ENCODE peak calls at places on chromosomes 7 and 10, in six cellular contexts. One of them, this sample, is unnamed.

GRCh38 chr10:129207276-129207675 is 259.8 kb upstream of the MGMT start:
- DNase-seq in GM23338: no peak
- DNase-seq in breast epithelium: peak
- DNase-seq in lower leg skin: no peak
- DNase-seq in fibroblast of the aortic adventitia: no peak
- DNase-seq in HCT116: no peak
- DNase-seq in this sample: no peak

GRCh38 chr10:118459642-118460193 is 117.6 kb upstream of the FAM204A start:
- DNase-seq in GM23338: peak
- DNase-seq in breast epithelium: peak
- DNase-seq in fibroblast of the aortic adventitia: peak
- DNase-seq in HCT116: peak
- DNase-seq in lower leg skin: peak
- DNase-seq in this sample: peak

GRCh38 chr7:1412322-1413261 is 46.7 kb downstream of the MICALL2 start:
- DNase-seq in breast epithelium: peak
- DNase-seq in HCT116: peak
- DNase-seq in GM23338: peak
- DNase-seq in lower leg skin: peak
- DNase-seq in fibroblast of the aortic adventitia: peak
- DNase-seq in this sample: peak

GRCh38 chr10:21989453-21990154 is 13.9 kb downstream of the DNAJC1 start:
- DNase-seq in HCT116: peak
- DNase-seq in fibroblast of the aortic adventitia: peak
- DNase-seq in lower leg skin: no peak
- DNase-seq in breast epithelium: no peak
- DNase-seq in GM23338: peak
- DNase-seq in this sample: peak

GRCh38 chr10:43461950-43462349 is 25.0 kb downstream of the ZNF487 start:
- DNase-seq in HCT116: peak
- DNase-seq in GM23338: peak
- DNase-seq in breast epithelium: no peak
- DNase-seq in lower leg skin: no peak
- DNase-seq in fibroblast of the aortic adventitia: peak
- DNase-seq in this sample: peak

GRCh38 chr7:122310119-122311021 is 5.8 kb upstream of the FEZF1 start:
- DNase-seq in breast epithelium: no peak
- DNase-seq in HCT116: no peak
- DNase-seq in fibroblast of the aortic adventitia: peak
- DNase-seq in GM23338: peak
- DNase-seq in lower leg skin: no peak
- DNase-seq in this sample: peak

GRCh38 chr10:23362879-23363787 is 18.5 kb upstream of the C10orf67 start:
- DNase-seq in HCT116: no peak
- DNase-seq in breast epithelium: no peak
- DNase-seq in GM23338: peak
- DNase-seq in fibroblast of the aortic adventitia: no peak
- DNase-seq in lower leg skin: no peak
- DNase-seq in this sample: no peak

GRCh38 chr7:25775999-25776736 is 375.8 kb upstream of the NFE2L3 start:
- DNase-seq in HCT116: no peak
- DNase-seq in fibroblast of the aortic adventitia: no peak
- DNase-seq in GM23338: no peak
- DNase-seq in lower leg skin: no peak
- DNase-seq in breast epithelium: no peak
- DNase-seq in this sample: peak

GRCh38 chr7:2956526-2957368 is 86.9 kb downstream of the CARD11 start:
- DNase-seq in breast epithelium: peak
- DNase-seq in lower leg skin: no peak
- DNase-seq in HCT116: peak
- DNase-seq in GM23338: no peak
- DNase-seq in fibroblast of the aortic adventitia: peak
- DNase-seq in this sample: no peak

GRCh38 chr7:102079140-102080002 is 207.3 kb upstream of the SH2B2 start:
- DNase-seq in HCT116: no peak
- DNase-seq in breast epithelium: no peak
- DNase-seq in lower leg skin: no peak
- DNase-seq in GM23338: peak
- DNase-seq in fibroblast of the aortic adventitia: no peak
- DNase-seq in this sample: no peak

GRCh38 chr10:132691711-132692153 is 94.2 kb downstream of the NKX6-2 start:
- DNase-seq in lower leg skin: no peak
- DNase-seq in breast epithelium: no peak
- DNase-seq in HCT116: no peak
- DNase-seq in GM23338: no peak
- DNase-seq in fibroblast of the aortic adventitia: no peak
- DNase-seq in this sample: no peak
- H3K4me3 ChIP-seq in lower leg skin: no peak
- H3K4me3 ChIP-seq in breast epithelium: no peak
- H3K4me3 ChIP-seq in HCT116: no peak
- H3K4me3 ChIP-seq in GM23338: no peak
- H3K4me3 ChIP-seq in fibroblast of the aortic adventitia: no peak
- H3K4me3 ChIP-seq in this sample: no peak

GRCh38 chr10:96250349-96250748 is 21.0 kb downstream of the BLNK start:
- DNase-seq in HCT116: no peak
- DNase-seq in GM23338: no peak
- DNase-seq in breast epithelium: no peak
- DNase-seq in fibroblast of the aortic adventitia: no peak
- DNase-seq in lower leg skin: no peak
- DNase-seq in this sample: no peak
- TF ChIP-seq CTCF in HCT116: no peak
- TF ChIP-seq CTCF in GM23338: no peak
- TF ChIP-seq CTCF in breast epithelium: no peak
- TF ChIP-seq CTCF in fibroblast of the aortic adventitia: no peak
- TF ChIP-seq CTCF in lower leg skin: no peak
- TF ChIP-seq CTCF in this sample: no peak

GRCh38 chr7:27125986-27126394 is 4.6 kb downstream of the HOXA4 start:
- DNase-seq in breast epithelium: peak
- DNase-seq in fibroblast of the aortic adventitia: no peak
- DNase-seq in HCT116: no peak
- DNase-seq in lower leg skin: no peak
- DNase-seq in GM23338: no peak
- DNase-seq in this sample: no peak
- H3K4me3 ChIP-seq in breast epithelium: no peak
- H3K4me3 ChIP-seq in fibroblast of the aortic adventitia: no peak
- H3K4me3 ChIP-seq in HCT116: no peak
- H3K4me3 ChIP-seq in lower leg skin: no peak
- H3K4me3 ChIP-seq in GM23338: no peak
- H3K4me3 ChIP-seq in this sample: no peak

DNA sequence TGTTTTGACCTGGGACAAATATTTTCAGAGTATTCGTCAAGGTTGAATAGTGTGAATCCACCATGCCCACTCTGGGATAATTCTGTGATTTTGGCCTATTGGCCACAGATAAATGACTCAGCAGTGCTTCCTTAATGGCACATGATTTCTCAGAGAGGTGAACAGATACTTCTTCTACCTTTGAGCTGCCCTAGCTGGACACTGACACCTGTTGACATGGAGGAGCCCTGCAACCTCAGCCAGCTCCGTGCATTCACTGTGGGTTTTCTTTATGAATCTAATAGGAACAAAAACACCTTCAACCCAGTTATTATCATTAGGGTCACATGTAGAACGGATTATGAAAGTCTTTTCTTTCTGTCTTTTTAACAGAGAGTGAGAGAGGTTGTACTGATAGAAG is 41.0 kb upstream of the HPS1 start:
- DNase-seq in fibroblast of the aortic adventitia: no peak
- DNase-seq in breast epithelium: no peak
- DNase-seq in HCT116: peak
- DNase-seq in lower leg skin: no peak
- DNase-seq in GM23338: no peak
- DNase-seq in this sample: no peak
- TF ChIP-seq CTCF in fibroblast of the aortic adventitia: no peak
- TF ChIP-seq CTCF in breast epithelium: no peak
- TF ChIP-seq CTCF in HCT116: peak
- TF ChIP-seq CTCF in lower leg skin: no peak
- TF ChIP-seq CTCF in GM23338: peak
- TF ChIP-seq CTCF in this sample: no peak

DNA sequence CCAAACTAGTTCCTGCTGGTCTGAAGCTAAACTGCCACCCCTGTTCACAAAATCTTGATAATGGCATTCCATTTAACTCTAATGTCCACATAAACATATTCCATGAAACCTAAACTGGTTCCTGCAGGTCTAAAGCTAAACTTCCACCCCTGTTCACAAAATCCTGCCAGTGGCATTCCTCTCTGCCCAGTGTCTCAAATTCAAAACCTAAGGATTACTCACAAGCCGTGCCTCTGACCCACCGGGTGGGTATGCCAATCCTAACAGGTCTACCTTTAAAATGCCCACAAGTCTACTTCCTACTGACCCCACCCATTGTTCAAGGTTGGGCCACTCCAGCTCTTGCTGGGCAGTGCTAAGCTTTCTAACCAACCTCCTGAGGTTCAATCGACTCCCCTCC is 87.9 kb downstream of the TNS3 start:
- DNase-seq in lower leg skin: no peak
- DNase-seq in GM23338: no peak
- DNase-seq in breast epithelium: no peak
- DNase-seq in HCT116: no peak
- DNase-seq in fibroblast of the aortic adventitia: no peak
- DNase-seq in this sample: no peak
- H3K4me3 ChIP-seq in lower leg skin: no peak
- H3K4me3 ChIP-seq in GM23338: no peak
- H3K4me3 ChIP-seq in breast epithelium: no peak
- H3K4me3 ChIP-seq in HCT116: no peak
- H3K4me3 ChIP-seq in fibroblast of the aortic adventitia: no peak
- H3K4me3 ChIP-seq in this sample: no peak

GRCh38 chr10:127973810-127974311 is 67.0 kb downstream of the PTPRE start:
- DNase-seq in HCT116: no peak
- DNase-seq in breast epithelium: no peak
- DNase-seq in GM23338: peak
- DNase-seq in fibroblast of the aortic adventitia: no peak
- DNase-seq in lower leg skin: no peak
- DNase-seq in this sample: peak
- TF ChIP-seq CTCF in HCT116: no peak
- TF ChIP-seq CTCF in breast epithelium: no peak
- TF ChIP-seq CTCF in GM23338: peak
- TF ChIP-seq CTCF in fibroblast of the aortic adventitia: no peak
- TF ChIP-seq CTCF in lower leg skin: no peak
- TF ChIP-seq CTCF in this sample: no peak

GRCh38 chr7:151114151-151115090 is 28.1 kb downstream of the AGAP3 start:
- DNase-seq in HCT116: no peak
- DNase-seq in fibroblast of the aortic adventitia: no peak
- DNase-seq in breast epithelium: peak
- DNase-seq in lower leg skin: no peak
- DNase-seq in GM23338: peak
- DNase-seq in this sample: no peak
- H3K4me3 ChIP-seq in HCT116: peak
- H3K4me3 ChIP-seq in fibroblast of the aortic adventitia: no peak
- H3K4me3 ChIP-seq in breast epithelium: peak
- H3K4me3 ChIP-seq in lower leg skin: no peak
- H3K4me3 ChIP-seq in GM23338: peak
- H3K4me3 ChIP-seq in this sample: peak

DNA sequence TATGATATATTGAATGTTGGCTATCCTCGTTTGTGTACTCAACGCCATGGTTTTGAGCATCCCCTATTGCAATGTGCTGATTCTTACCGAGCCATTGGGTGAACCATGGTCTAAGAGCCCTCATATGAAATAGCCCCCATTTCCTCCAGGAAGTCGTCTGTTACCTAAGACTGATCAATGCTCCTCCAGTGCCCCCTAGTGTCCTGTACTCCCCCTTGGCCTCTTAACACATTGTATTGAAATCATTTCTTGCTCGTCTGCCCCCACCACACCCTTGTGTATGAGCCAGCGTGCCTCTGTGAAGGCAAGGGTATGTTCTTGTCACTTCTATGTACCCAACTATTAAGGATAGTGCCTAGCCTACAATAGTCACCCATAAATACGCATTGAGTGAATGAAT is 11.2 kb upstream of the SLC35B4 start:
- DNase-seq in GM23338: peak
- DNase-seq in fibroblast of the aortic adventitia: peak
- DNase-seq in HCT116: peak
- DNase-seq in breast epithelium: no peak
- DNase-seq in lower leg skin: no peak
- DNase-seq in this sample: peak
- TF ChIP-seq CTCF in GM23338: peak
- TF ChIP-seq CTCF in fibroblast of the aortic adventitia: peak
- TF ChIP-seq CTCF in HCT116: peak
- TF ChIP-seq CTCF in breast epithelium: no peak
- TF ChIP-seq CTCF in lower leg skin: no peak
- TF ChIP-seq CTCF in this sample: no peak

GRCh38 chr7:57646219-57646900 is 196.4 kb downstream of the ZNF716 start:
- DNase-seq in HCT116: no peak
- DNase-seq in GM23338: no peak
- DNase-seq in lower leg skin: no peak
- DNase-seq in fibroblast of the aortic adventitia: no peak
- DNase-seq in breast epithelium: no peak
- DNase-seq in this sample: no peak
- H3K4me3 ChIP-seq in HCT116: no peak
- H3K4me3 ChIP-seq in GM23338: no peak
- H3K4me3 ChIP-seq in lower leg skin: no peak
- H3K4me3 ChIP-seq in fibroblast of the aortic adventitia: no peak
- H3K4me3 ChIP-seq in breast epithelium: no peak
- H3K4me3 ChIP-seq in this sample: no peak

DNA sequence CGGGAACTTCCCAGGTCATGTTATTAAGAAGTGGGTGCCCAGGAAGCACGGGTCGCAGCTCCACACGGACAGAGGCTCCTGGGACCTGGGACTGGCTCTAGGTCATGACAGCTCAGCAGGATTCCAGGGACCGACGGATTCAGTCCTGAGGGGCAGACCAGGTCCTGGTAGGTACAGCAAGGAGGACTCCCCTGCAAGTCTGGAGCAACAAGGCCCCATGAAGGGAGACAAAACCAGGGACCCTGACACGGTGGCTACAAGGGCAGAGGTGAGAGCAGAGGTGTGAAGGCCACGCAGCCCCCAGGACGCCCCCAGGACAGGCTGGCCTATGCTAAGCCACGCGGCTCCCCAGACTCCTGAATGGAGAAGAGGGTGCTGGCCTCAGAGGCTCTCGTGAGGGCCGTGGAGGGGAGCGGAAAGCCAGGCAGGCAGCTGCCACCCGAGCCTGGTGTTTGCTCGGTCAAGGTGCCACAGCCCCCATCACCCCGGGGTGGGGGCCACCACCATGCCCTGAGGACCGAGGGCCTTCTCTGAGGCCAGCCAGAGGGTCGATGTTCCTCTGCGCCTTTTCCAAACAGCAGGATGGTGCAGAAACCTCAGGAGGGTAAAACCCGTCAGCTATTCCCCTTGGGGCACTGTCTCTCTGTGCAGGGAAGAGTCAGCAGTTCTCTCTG is 348.9 kb downstream of the PTPRN2 start:
- DNase-seq in GM23338: no peak
- DNase-seq in lower leg skin: no peak
- DNase-seq in fibroblast of the aortic adventitia: no peak
- DNase-seq in breast epithelium: no peak
- DNase-seq in HCT116: no peak
- DNase-seq in this sample: no peak
- TF ChIP-seq CTCF in GM23338: no peak
- TF ChIP-seq CTCF in lower leg skin: no peak
- TF ChIP-seq CTCF in fibroblast of the aortic adventitia: no peak
- TF ChIP-seq CTCF in breast epithelium: no peak
- TF ChIP-seq CTCF in HCT116: no peak
- TF ChIP-seq CTCF in this sample: no peak

This sample was measured in testis.